ENCODE peak calls at places on chromosomes 4 and X, in ten cellular contexts. W, C, L, M, S, B, A, T, U and V are unnamed samples.

GRCh38 chr4:153084939-153085630 is 119.2 kb upstream of the TRIM2 start:
- DNase-seq in W (peak; percentile 38), C (peak; percentile 70), L (peak; percentile 70), M (peak; percentile 57), S (peak; percentile 75), B (peak; percentile 82), A (peak; percentile 18), T (peak; percentile 83), U (peak; percentile 96), V (peak; percentile 15)

GRCh38 chr4:149999485-150000074 is 78.7 kb upstream of the DCLK2 start:
- DNase-seq in W (no peak), C (peak; percentile 89), L (peak; percentile 32), M (peak; percentile 30), S (no peak), B (no peak), A (peak; percentile 72), T (peak; percentile 36), U (peak; percentile 60), V (peak; percentile 59)

GRCh38 chr4:78057135-78057599 is at the start of gene FRAS1:
- DNase-seq in W (no peak), C (no peak), L (peak; percentile 52), M (peak; percentile 33), S (no peak), B (no peak), A (no peak), T (peak; percentile 47), U (peak; percentile 87), V (peak; percentile 15)

GRCh38 chr4:186651624-186652023 is 72.0 kb downstream of the FAT1 start:
- DNase-seq in W (peak; percentile 94), C (peak; percentile 24), L (peak; percentile 77), M (peak; percentile 88), S (peak; percentile 77), B (peak; percentile 82), A (peak; percentile 51), T (no peak), U (no peak), V (no peak)

GRCh38 chrX:95884196-95884595 is 800.4 kb upstream of the DIAPH2 start:
- DNase-seq in W (no peak), C (peak; percentile 44), L (no peak), M (no peak), S (no peak), B (no peak), A (peak; percentile 18), T (no peak), U (no peak), V (no peak)

GRCh38 chr4:72449705-72450104 is 119.3 kb downstream of the ADAMTS3 start:
- DNase-seq in W (no peak), C (peak; percentile 41), L (no peak), M (no peak), S (no peak), B (no peak), A (no peak), T (no peak), U (no peak), V (no peak)

GRCh38 chr4:26619784-26620183 is 35.9 kb downstream of the TBC1D19 start:
- DNase-seq in W (no peak), C (peak; percentile 32), L (no peak), M (no peak), S (no peak), B (no peak), A (no peak), T (no peak), U (no peak), V (no peak)

GRCh38 chr4:126850286-126850685 is 782.5 kb upstream of the INTU start:
- DNase-seq in W (peak; percentile 79), C (peak; percentile 94), L (no peak), M (no peak), S (no peak), B (no peak), A (peak; percentile 87), T (no peak), U (peak; percentile 48), V (peak; percentile 96)

GRCh38 chr4:188960411-188961093 is 821.3 kb downstream of the TRIML1 start:
- DNase-seq in W (no peak), C (no peak), L (no peak), M (no peak), S (no peak), B (no peak), A (no peak), T (no peak), U (no peak), V (peak; percentile 70)

DNA sequence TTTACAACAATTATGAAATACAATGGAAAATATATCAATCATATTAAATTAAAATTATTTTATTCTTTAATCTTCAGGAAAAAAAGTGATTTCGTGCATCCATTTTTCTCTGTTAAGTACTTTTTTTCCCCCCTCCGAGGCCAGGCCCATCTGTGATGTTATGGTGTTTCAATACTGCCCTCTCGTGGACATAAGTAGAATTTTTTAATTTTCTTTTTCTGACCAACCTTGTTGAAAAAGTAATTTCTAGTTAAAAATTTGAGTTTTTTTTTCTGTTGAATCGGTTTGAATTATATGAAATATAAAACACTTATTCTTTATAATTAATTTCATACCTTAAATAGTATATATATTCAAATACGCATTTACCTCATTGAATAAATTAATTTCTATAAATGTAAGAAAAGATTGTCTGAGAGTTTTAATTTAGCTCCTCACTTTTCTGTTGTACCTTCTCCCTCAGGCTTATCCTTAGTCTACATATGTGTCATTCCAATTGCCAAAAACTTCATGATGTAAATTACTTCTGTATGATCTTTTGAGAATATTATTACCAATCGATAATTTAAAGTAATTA is 175.8 kb upstream of the TECRL start:
- DNase-seq in W (no peak), C (peak; percentile 26), L (no peak), M (no peak), S (no peak), B (no peak), A (peak; percentile 20), T (no peak), U (peak; percentile 59), V (peak; percentile 2)
- TF ChIP-seq CTCF in W (peak; percentile 46), C (peak; percentile 54), L (peak; percentile 50), M (peak; percentile 34), S (peak; percentile 32), B (no peak), A (peak; percentile 58), T (peak; percentile 57), U (peak; percentile 85), V (peak; percentile 39)

GRCh38 chr4:85250852-85251251 is 224.1 kb upstream of the ARHGAP24 start:
- DNase-seq in W (no peak), C (no peak), L (no peak), M (no peak), S (no peak), B (no peak), A (no peak), T (no peak), U (no peak), V (no peak)
- H3K4me3 ChIP-seq in W (no peak overlapping the region), C (no peak overlapping the region), L (no peak overlapping the region), M (no peak overlapping the region), S (no peak overlapping the region), B (no peak overlapping the region), A (no peak overlapping the region), T (no peak overlapping the region), U (no peak overlapping the region), V (no peak overlapping the region)

GRCh38 chr4:14877246-14878220 is 124.7 kb upstream of the CPEB2 start:
- DNase-seq in W (peak; percentile 97), C (peak; percentile 59), L (peak; percentile 32), M (no peak), S (no peak), B (peak; percentile 56), A (peak; percentile 72), T (no peak), U (no peak), V (no peak)

GRCh38 chr4:14874990-14875389 is 127.3 kb upstream of the CPEB2 start:
- DNase-seq in W (no peak), C (no peak), L (no peak), M (no peak), S (no peak), B (no peak), A (no peak), T (no peak), U (no peak), V (no peak)

GRCh38 chr4:14868426-14868825 is 133.9 kb upstream of the CPEB2 start:
- DNase-seq in W (no peak), C (no peak), L (no peak), M (no peak), S (no peak), B (no peak), A (no peak), T (no peak), U (no peak), V (no peak)

GRCh38 chr4:14867847-14868246 is 134.4 kb upstream of the CPEB2 start:
- DNase-seq in W (no peak), C (no peak), L (no peak), M (no peak), S (no peak), B (no peak), A (no peak), T (no peak), U (peak; percentile 75), V (no peak)

DNA sequence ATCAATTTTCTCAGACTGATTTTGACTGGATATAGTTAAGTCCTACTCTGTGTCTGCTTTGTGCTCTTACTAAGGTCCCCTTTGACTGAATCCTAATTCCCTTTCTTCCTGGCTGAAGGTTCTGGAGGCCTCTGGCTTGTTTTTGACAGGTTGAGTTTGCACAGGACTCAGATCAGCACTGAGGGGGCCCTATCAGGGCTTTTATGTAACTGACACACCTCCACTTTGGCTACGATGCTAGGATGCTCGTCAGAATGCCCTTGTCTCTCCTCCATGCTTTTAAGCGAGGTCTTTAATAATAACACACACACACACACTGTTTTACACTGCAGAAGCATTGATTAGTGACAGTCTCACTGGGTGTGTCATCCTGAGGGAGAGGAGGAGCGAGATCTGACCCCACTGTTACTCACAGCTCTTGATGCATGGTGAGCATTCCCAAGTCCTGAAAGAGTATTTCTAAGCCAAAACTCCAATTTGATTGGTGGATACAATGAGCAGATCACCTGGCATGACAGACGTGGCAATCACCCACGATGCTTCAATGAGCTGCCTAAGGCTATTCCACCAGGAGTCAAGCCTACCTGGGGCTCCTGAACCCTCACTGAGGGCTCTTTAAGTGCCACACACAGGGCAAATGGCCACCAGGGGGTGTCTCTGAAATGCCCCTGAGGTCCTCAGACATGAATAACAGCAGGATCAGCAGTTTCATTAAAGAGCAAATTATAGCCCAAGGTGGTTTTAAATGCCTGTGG is 130.4 kb upstream of the CPEB2 start:
- DNase-seq in W (no peak), C (peak; percentile 49), L (no peak), M (no peak), S (no peak), B (peak; percentile 61), A (no peak), T (no peak), U (peak; percentile 85), V (no peak)
- TF ChIP-seq CTCF in W (peak; percentile 55), C (no peak), L (no peak), M (peak; percentile 12), S (no peak), B (no peak), A (no peak), T (peak; percentile 40), U (peak; percentile 80), V (peak; percentile 45)

DNA sequence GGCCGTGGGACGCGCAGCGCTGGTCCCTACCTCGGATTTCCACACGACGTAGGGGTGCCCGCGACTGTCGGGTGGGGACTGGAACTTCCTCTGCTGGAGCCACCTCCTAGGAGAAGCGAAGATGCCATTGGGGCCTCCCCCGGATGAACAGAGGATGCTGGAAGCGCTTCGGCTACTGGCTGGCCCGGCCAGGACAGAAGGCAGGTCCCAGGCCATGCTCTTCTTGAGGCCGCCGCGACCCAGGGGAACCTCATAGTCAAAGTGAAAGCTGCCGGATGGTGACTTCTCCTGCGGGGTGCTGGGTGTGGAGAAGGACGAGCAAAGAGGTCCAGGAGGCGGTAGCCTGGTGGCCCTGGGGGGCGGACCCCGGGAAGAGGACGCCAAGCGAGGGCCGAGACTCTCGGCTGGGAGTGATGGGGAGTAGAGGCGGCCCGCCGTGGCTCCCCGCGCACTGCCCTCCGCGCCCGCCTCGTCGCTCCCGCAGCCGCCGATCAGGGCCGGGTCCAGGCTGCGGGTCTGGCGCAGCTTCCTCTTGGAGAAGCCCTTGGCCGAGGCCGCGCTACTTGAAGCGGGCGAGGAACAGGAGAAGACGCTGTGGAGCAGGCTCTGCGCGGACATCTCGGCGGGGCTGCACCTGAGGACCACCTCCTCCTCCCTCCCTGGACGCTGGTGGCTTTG is 1.4 kb downstream of the ARHGAP6 start:
- DNase-seq in W (no peak), C (no peak), L (peak; percentile 14), M (no peak), S (no peak), B (no peak), A (no peak), T (no peak), U (peak; percentile 61), V (no peak)
- H3K4me3 ChIP-seq in W (peak overlapping the region; percentile 38), C (peak overlapping the region; percentile 68), L (peak overlapping the region; percentile 51), M (peak overlapping the region; percentile 9), S (peak overlapping the region; percentile 50), B (peak overlapping the region; percentile 51), A (peak overlapping the region; percentile 47), T (peak overlapping the region; percentile 22), U (peak overlapping the region; percentile 73), V (peak overlapping the region; percentile 45)